ENCODE peak calls at places on chromosome 14, in six cellular contexts. H is GM12864, B is mesothelial cell of epicardium, K is colonic mucosa, P is WTC11, L is mammary epithelial cell. R is an unnamed sample.

GRCh38 chr14:101055106-101055662 is 151.7 kb upstream of the RTL1 start:
- DNase-seq in H (no peak), B (no peak), K (no peak), P (no peak), L (no peak), R (no peak)

GRCh38 chr14:103185051-103186027 is 62.1 kb downstream of the TNFAIP2 start:
- DNase-seq in H (peak), B (no peak), K (no peak), P (no peak), L (peak), R (no peak)

GRCh38 chr14:91996951-91997371 is 42.9 kb downstream of the TRIP11 start:
- DNase-seq in H (peak), B (no peak), K (no peak), P (no peak), L (peak), R (no peak)

GRCh38 chr14:106291626-106292025 is 765.2 kb downstream of the TMEM121 start:
- DNase-seq in H (no peak), B (no peak), K (no peak), P (no peak), L (no peak), R (no peak)

GRCh38 chr14:88695873-88696272 is 96.9 kb downstream of the EML5 start:
- DNase-seq in H (no peak), B (no peak), K (no peak), P (no peak), L (peak), R (no peak)

GRCh38 chr14:69886843-69887242 is 7.6 kb downstream of the SMOC1 start:
- DNase-seq in H (no peak), B (no peak), K (no peak), P (no peak), L (peak), R (no peak)

GRCh38 chr14:74670726-74671125 is 42.2 kb downstream of the AREL1 start:
- DNase-seq in H (no peak), B (no peak), K (no peak), P (no peak), L (no peak), R (no peak)

GRCh38 chr14:68766299-68767247 is 26.3 kb downstream of the ZFP36L1 start:
- DNase-seq in H (no peak), B (no peak), K (no peak), P (no peak), L (no peak), R (no peak)

GRCh38 chr14:22882529-22883190 is 362 bp upstream of the REM2 start:
- DNase-seq in H (no peak), B (no peak), K (peak), P (peak), L (peak), R (no peak)

GRCh38 chr14:75561013-75561432 is 17.4 kb upstream of the FLVCR2 start:
- DNase-seq in H (no peak), B (peak), K (peak), P (peak), L (peak), R (no peak)

GRCh38 chr14:75831971-75832370 is 149.8 kb downstream of the TGFB3 start:
- DNase-seq in H (no peak), B (no peak), K (peak), P (no peak), L (peak), R (no peak)

GRCh38 chr14:81466854-81467253 is 66.7 kb upstream of the STON2 start:
- DNase-seq in H (no peak), B (no peak), K (no peak), P (no peak), L (no peak), R (no peak)

GRCh38 chr14:95887351-95887750 is 10.7 kb downstream of the TUNAR start:
- DNase-seq in H (no peak), B (no peak), K (no peak), P (no peak), L (no peak), R (no peak)

GRCh38 chr14:44149597-44149996 is 357.5 kb downstream of the FSCB start:
- DNase-seq in H (no peak), B (no peak), K (no peak), P (peak), L (peak), R (no peak)

GRCh38 chr14:105588236-105588860 is 62.0 kb downstream of the TMEM121 start:
- DNase-seq in H (no peak), B (no peak), K (no peak), P (no peak), L (no peak), R (no peak)

GRCh38 chr14:79911762-79912161 is 299.5 kb downstream of the DIO2 start:
- DNase-seq in H (no peak), B (no peak), K (no peak), P (no peak), L (no peak), R (no peak)

GRCh38 chr14:24982472-24983155 is 67.3 kb downstream of the STXBP6 start:
- DNase-seq in H (no peak), B (no peak), K (no peak), P (no peak), L (peak), R (no peak)

GRCh38 chr14:45891417-45892080 is 638.5 kb upstream of the MIS18BP1 start:
- DNase-seq in H (no peak), B (peak), K (peak), P (peak), L (peak), R (no peak)

GRCh38 chr14:60094306-60094897 is 2.7 kb downstream of the PCNX4 start:
- DNase-seq in H (peak), B (no peak), K (no peak), P (no peak), L (no peak), R (no peak)

GRCh38 chr14:71169861-71170260 is 262.6 kb downstream of the PCNX1 start:
- DNase-seq in H (no peak), B (no peak), K (no peak), P (no peak), L (no peak), R (no peak)

GRCh38 chr14:92323916-92324818 is 1.2 kb downstream of the SLC24A4 start:
- DNase-seq in H (no peak), B (no peak), K (no peak), P (peak), L (peak), R (no peak)

GRCh38 chr14:69487226-69487625 is 2.7 kb downstream of the PLEKHD1 start:
- DNase-seq in H (no peak), B (no peak), K (no peak), P (no peak), L (no peak), R (no peak)

GRCh38 chr14:25406818-25407217 is 356.9 kb upstream of the STXBP6 start:
- DNase-seq in H (no peak), B (no peak), K (peak), P (peak), L (peak), R (no peak)

GRCh38 chr14:26887842-26888241 is 290.0 kb upstream of the NOVA1 start:
- DNase-seq in H (no peak), B (no peak), K (no peak), P (no peak), L (no peak), R (no peak)

GRCh38 chr14:22047105-22047504 is 373.5 kb upstream of the OR4E1 start:
- DNase-seq in H (no peak), B (no peak), K (no peak), P (no peak), L (peak), R (no peak)

GRCh38 chr14:91350813-91351507 is 66.7 kb downstream of the CCDC88C start:
- DNase-seq in H (peak), B (no peak), K (no peak), P (no peak), L (no peak), R (no peak)

GRCh38 chr14:58060077-58060476 is 91.9 kb downstream of the ARMH4 start:
- DNase-seq in H (no peak), B (no peak), K (no peak), P (no peak), L (peak), R (no peak)

DNA sequence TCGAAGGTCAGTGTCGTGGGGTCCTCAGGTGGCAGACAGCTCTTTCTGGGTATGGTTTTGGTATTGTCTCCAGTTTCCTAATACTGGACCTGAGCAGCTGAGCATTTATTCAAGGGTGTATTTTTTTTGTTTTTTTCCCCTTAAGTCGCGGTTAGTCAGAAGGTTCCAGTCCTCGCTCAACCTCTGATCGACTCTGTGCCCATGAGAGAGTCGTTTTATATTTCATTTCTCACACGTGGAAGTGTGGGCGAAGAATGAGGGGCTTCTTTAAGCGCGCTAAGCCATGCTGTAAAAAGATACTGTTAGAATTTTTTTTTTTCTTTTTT is 499 bp downstream of the MIPOL1 start:
- DNase-seq in H (no peak), B (no peak), K (no peak), P (no peak), L (no peak), R (no peak)
- TF ChIP-seq CTCF in H (no peak), B (no peak), K (no peak), P (no peak), L (peak), R (no peak)

GRCh38 chr14:51990488-51990887 is 1.1 kb downstream of the RTRAF start:
- DNase-seq in H (no peak), B (no peak), K (no peak), P (no peak), L (no peak), R (no peak)

GRCh38 chr14:51993274-51993673 is 3.9 kb downstream of the RTRAF start:
- DNase-seq in H (no peak), B (no peak), K (no peak), P (no peak), L (no peak), R (no peak)

DNA sequence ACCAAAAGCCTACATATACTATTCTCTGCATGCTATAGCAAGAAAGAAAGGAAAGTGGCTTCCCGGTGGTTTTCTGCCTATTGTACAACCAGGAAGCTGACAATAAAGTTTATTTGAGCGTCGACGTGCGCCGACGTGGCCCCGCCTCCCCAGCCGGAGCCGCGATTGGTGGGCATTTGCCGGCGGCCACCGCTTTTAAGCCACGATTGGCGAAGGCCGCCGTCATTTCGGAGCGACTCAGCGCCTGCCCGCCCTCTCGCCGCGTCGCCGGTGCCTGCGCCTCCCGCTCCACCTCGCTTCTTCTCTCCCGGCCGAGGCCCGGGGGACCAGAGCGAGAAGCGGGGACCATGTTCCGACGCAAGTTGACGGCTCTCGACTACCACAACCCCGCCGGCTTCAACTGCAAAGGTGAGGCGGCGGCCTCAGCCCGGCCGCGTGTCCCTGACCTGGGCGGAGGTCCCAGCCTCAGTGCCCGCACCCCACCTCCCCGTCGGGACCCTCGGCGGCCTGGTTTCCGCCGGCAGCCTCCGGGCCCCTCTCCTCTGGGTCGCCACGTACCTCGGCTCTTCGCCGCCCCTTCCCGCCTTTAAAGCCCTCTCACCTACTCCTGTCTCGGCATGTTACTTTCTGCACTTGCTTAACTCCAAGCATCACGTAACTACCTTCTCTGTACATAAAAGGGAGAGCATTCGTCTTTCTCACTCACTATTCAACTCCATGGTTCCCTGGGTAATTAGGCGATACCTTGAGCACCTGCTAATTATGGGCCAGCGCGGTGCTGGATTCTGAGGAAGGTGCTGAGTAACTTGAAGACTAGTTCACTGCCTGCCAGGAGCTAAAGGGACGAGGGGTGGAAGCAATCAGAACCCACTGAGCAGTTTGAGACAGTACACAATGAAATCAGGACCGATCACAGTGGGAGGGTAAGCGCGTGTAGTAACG is at the start of gene RTRAF:
- DNase-seq in H (peak), B (peak), K (peak), P (peak), L (peak), R (peak)
- TF ChIP-seq CTCF in H (no peak), B (no peak), K (no peak), P (no peak), L (no peak), R (no peak)

DNA sequence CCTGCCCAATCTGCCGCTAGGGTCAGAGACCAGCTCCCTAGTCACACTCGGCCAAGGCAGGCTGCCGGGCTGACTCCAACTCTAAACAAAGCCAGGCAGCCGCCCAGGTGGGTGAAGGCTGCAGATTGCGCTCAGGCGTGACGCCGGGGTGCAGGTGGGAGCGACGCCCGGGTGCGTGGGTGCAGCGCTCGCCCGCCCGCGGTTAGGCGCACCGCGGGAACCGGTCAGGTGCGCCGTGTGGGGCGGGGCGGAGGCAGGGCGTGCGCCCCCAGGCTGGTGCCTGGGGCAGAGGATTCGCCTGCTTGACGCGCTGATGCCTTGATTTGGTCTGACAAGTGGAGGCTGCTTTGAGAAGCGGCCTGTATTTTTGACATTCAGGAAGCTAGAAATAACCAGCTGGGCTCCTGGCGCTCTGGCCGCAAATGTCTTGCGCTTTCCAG is 126.7 kb upstream of the HIF1A start:
- DNase-seq in H (peak), B (peak), K (peak), P (peak), L (no peak), R (no peak)
- TF ChIP-seq CTCF in H (peak), B (no peak), K (peak), P (no peak), L (no peak), R (peak)

DNA sequence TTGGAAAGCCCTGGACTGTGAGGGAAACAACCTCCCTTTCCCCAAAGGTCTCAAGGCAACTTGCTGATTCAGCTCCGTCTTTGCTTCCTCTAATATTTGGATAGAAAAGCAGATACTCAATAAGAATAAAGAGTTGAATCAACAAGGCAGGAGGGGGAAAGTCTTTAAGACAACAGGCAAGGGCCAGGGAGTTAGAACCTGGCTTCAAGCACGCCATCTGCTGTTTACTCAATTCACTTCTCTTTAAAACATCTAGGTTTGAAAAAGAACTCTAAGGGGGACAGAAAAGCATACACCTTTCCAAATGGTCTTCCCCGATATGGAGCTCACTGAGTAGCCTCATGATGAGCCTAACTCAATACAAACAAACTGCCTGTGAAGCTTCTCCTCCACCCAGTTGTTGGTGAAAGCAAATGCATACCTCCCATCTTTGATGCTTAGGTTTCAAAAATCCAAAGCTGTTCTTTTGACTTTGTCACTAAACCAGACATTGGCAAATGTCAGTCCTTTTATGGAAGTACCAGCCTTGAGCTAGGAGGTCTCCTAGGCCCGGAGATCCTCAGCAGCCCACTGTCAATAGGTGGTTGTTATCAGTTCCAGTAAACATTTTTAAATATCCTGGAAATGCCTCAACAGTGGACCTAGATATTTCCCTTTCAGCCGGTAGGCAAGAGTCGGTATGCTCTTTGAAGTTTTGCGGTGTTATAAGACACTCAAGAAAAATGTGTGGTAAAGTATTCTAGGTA is 76.2 kb downstream of the SAMD4A start:
- DNase-seq in H (no peak), B (no peak), K (no peak), P (no peak), L (no peak), R (no peak)
- TF ChIP-seq CTCF in H (peak), B (no peak), K (no peak), P (no peak), L (peak), R (no peak)

GRCh38 chr14:94632305-94632590 is 20.1 kb downstream of the SERPINA3 start:
- DNase-seq in H (no peak), B (no peak), K (no peak), P (no peak), L (no peak), R (no peak)

GRCh38 chr14:94633116-94633515 is 20.9 kb downstream of the SERPINA3 start:
- DNase-seq in H (no peak), B (no peak), K (no peak), P (no peak), L (no peak), R (no peak)

GRCh38 chr14:94631050-94631449 is 18.9 kb downstream of the SERPINA3 start:
- DNase-seq in H (no peak), B (no peak), K (no peak), P (no peak), L (no peak), R (no peak)

GRCh38 chr14:94630396-94630795 is 18.2 kb downstream of the SERPINA3 start:
- DNase-seq in H (no peak), B (no peak), K (no peak), P (no peak), L (no peak), R (no peak)

GRCh38 chr14:94631536-94632304 is 19.5 kb downstream of the SERPINA3 start:
- DNase-seq in H (no peak), B (no peak), K (no peak), P (no peak), L (no peak), R (no peak)
- TF ChIP-seq CTCF in H (no peak), B (no peak), K (no peak), P (no peak), L (no peak), R (no peak)

R was measured in thoracic aorta.